ENCODE peak calls at places on chromosomes 3 and 15, in eight cellular contexts. One of them, this sample, is unnamed.

GRCh38 chr3:156174229-156174847 is 54.0 kb downstream of the KCNAB1 start:
- DNase-seq in AG09319: no peak
- DNase-seq in sigmoid colon: no peak
- DNase-seq in GM10248: no peak
- DNase-seq in ascending aorta: no peak
- DNase-seq in AG09309: no peak
- DNase-seq in BE2C: peak
- DNase-seq in endothelial cell: no peak
- DNase-seq in this sample: no peak

GRCh38 chr15:32886441-32886840 is 168.6 kb downstream of the GREM1 start:
- DNase-seq in ascending aorta: no peak
- DNase-seq in GM10248: no peak
- DNase-seq in AG09309: no peak
- DNase-seq in sigmoid colon: no peak
- DNase-seq in BE2C: no peak
- DNase-seq in endothelial cell: no peak
- DNase-seq in AG09319: no peak
- DNase-seq in this sample: no peak

GRCh38 chr15:43370310-43370974 is 401 bp downstream of the ZSCAN29 start:
- DNase-seq in BE2C: peak
- DNase-seq in AG09309: no peak
- DNase-seq in AG09319: no peak
- DNase-seq in sigmoid colon: no peak
- DNase-seq in ascending aorta: no peak
- DNase-seq in GM10248: no peak
- DNase-seq in endothelial cell: peak
- DNase-seq in this sample: no peak

GRCh38 chr3:187368251-187368733 is at the start of gene RTP4:
- DNase-seq in sigmoid colon: no peak
- DNase-seq in AG09319: peak
- DNase-seq in ascending aorta: no peak
- DNase-seq in endothelial cell: no peak
- DNase-seq in AG09309: peak
- DNase-seq in BE2C: no peak
- DNase-seq in GM10248: peak
- DNase-seq in this sample: peak

GRCh38 chr3:159679900-159680299 is 308.7 kb upstream of the IL12A start:
- DNase-seq in AG09319: no peak
- DNase-seq in sigmoid colon: no peak
- DNase-seq in endothelial cell: no peak
- DNase-seq in BE2C: no peak
- DNase-seq in AG09309: no peak
- DNase-seq in ascending aorta: no peak
- DNase-seq in GM10248: no peak
- DNase-seq in this sample: no peak

GRCh38 chr15:65088643-65089021 is 12.1 kb downstream of the KBTBD13 start:
- DNase-seq in AG09319: no peak
- DNase-seq in BE2C: no peak
- DNase-seq in endothelial cell: no peak
- DNase-seq in sigmoid colon: no peak
- DNase-seq in GM10248: no peak
- DNase-seq in ascending aorta: no peak
- DNase-seq in AG09309: no peak
- DNase-seq in this sample: no peak

GRCh38 chr15:89772933-89773583 is 3.1 kb upstream of the MESP2 start:
- DNase-seq in GM10248: no peak
- DNase-seq in BE2C: no peak
- DNase-seq in endothelial cell: no peak
- DNase-seq in ascending aorta: no peak
- DNase-seq in AG09319: no peak
- DNase-seq in AG09309: no peak
- DNase-seq in sigmoid colon: no peak
- DNase-seq in this sample: no peak

GRCh38 chr3:192303235-192303634 is 424.1 kb downstream of the FGF12 start:
- DNase-seq in AG09309: no peak
- DNase-seq in endothelial cell: no peak
- DNase-seq in AG09319: no peak
- DNase-seq in GM10248: no peak
- DNase-seq in sigmoid colon: no peak
- DNase-seq in BE2C: no peak
- DNase-seq in ascending aorta: no peak
- DNase-seq in this sample: no peak

GRCh38 chr15:45205192-45205591 is 17.4 kb upstream of the SHF start:
- DNase-seq in AG09309: peak
- DNase-seq in AG09319: no peak
- DNase-seq in BE2C: peak
- DNase-seq in GM10248: peak
- DNase-seq in ascending aorta: no peak
- DNase-seq in endothelial cell: peak
- DNase-seq in sigmoid colon: no peak
- DNase-seq in this sample: peak

GRCh38 chr15:73870700-73871408 is 2.5 kb upstream of the TBC1D21 start:
- DNase-seq in GM10248: no peak
- DNase-seq in BE2C: no peak
- DNase-seq in endothelial cell: no peak
- DNase-seq in AG09309: no peak
- DNase-seq in ascending aorta: no peak
- DNase-seq in AG09319: no peak
- DNase-seq in sigmoid colon: no peak
- DNase-seq in this sample: no peak

GRCh38 chr3:57145852-57146251 is 19.3 kb downstream of the IL17RD start:
- DNase-seq in AG09319: no peak
- DNase-seq in AG09309: no peak
- DNase-seq in endothelial cell: no peak
- DNase-seq in BE2C: no peak
- DNase-seq in ascending aorta: no peak
- DNase-seq in sigmoid colon: no peak
- DNase-seq in GM10248: no peak
- DNase-seq in this sample: no peak

GRCh38 chr3:196414469-196414868 is 17.8 kb downstream of the UBXN7 start:
- DNase-seq in endothelial cell: no peak
- DNase-seq in GM10248: peak
- DNase-seq in AG09319: no peak
- DNase-seq in AG09309: no peak
- DNase-seq in ascending aorta: no peak
- DNase-seq in BE2C: no peak
- DNase-seq in sigmoid colon: no peak
- DNase-seq in this sample: no peak

GRCh38 chr3:37491343-37491742 is 317.0 kb upstream of the LRRFIP2 start:
- DNase-seq in BE2C: no peak
- DNase-seq in GM10248: no peak
- DNase-seq in endothelial cell: no peak
- DNase-seq in AG09309: no peak
- DNase-seq in sigmoid colon: no peak
- DNase-seq in AG09319: no peak
- DNase-seq in ascending aorta: no peak
- DNase-seq in this sample: no peak

GRCh38 chr3:192121921-192122320 is 605.4 kb downstream of the FGF12 start:
- DNase-seq in GM10248: no peak
- DNase-seq in sigmoid colon: no peak
- DNase-seq in ascending aorta: no peak
- DNase-seq in BE2C: no peak
- DNase-seq in endothelial cell: no peak
- DNase-seq in AG09319: no peak
- DNase-seq in AG09309: no peak
- DNase-seq in this sample: no peak

GRCh38 chr3:59432676-59433075 is 382.9 kb upstream of the CFAP20DC start:
- DNase-seq in AG09309: peak
- DNase-seq in sigmoid colon: no peak
- DNase-seq in GM10248: no peak
- DNase-seq in BE2C: no peak
- DNase-seq in AG09319: no peak
- DNase-seq in endothelial cell: no peak
- DNase-seq in ascending aorta: no peak
- DNase-seq in this sample: no peak

GRCh38 chr3:63192248-63192647 is 85.9 kb upstream of the SYNPR start:
- DNase-seq in BE2C: no peak
- DNase-seq in AG09319: no peak
- DNase-seq in ascending aorta: no peak
- DNase-seq in GM10248: no peak
- DNase-seq in sigmoid colon: no peak
- DNase-seq in endothelial cell: no peak
- DNase-seq in AG09309: no peak
- DNase-seq in this sample: no peak

GRCh38 chr3:187955076-187955952 is 198.6 kb upstream of the LPP start:
- DNase-seq in endothelial cell: no peak
- DNase-seq in AG09319: peak
- DNase-seq in BE2C: no peak
- DNase-seq in AG09309: peak
- DNase-seq in GM10248: no peak
- DNase-seq in sigmoid colon: peak
- DNase-seq in ascending aorta: no peak
- DNase-seq in this sample: no peak

GRCh38 chr3:193190387-193190786 is 50.6 kb upstream of the PLAAT1 start:
- DNase-seq in endothelial cell: peak
- DNase-seq in AG09309: no peak
- DNase-seq in GM10248: peak
- DNase-seq in sigmoid colon: no peak
- DNase-seq in ascending aorta: no peak
- DNase-seq in BE2C: peak
- DNase-seq in AG09319: no peak
- DNase-seq in this sample: peak

GRCh38 chr3:47836986-47837385 is 34.0 kb downstream of the DHX30 start:
- DNase-seq in GM10248: no peak
- DNase-seq in endothelial cell: no peak
- DNase-seq in AG09319: no peak
- DNase-seq in BE2C: no peak
- DNase-seq in AG09309: no peak
- DNase-seq in ascending aorta: no peak
- DNase-seq in sigmoid colon: no peak
- DNase-seq in this sample: no peak
- TF ChIP-seq CTCF in GM10248: no peak
- TF ChIP-seq CTCF in endothelial cell: no peak
- TF ChIP-seq CTCF in AG09319: no peak
- TF ChIP-seq CTCF in BE2C: no peak
- TF ChIP-seq CTCF in AG09309: no peak
- TF ChIP-seq CTCF in ascending aorta: no peak
- TF ChIP-seq CTCF in sigmoid colon: no peak
- TF ChIP-seq CTCF in this sample: no peak

GRCh38 chr3:112643621-112644236 is 2.8 kb upstream of the CCDC80 start:
- DNase-seq in ascending aorta: no peak
- DNase-seq in sigmoid colon: no peak
- DNase-seq in BE2C: no peak
- DNase-seq in endothelial cell: no peak
- DNase-seq in AG09309: no peak
- DNase-seq in AG09319: no peak
- DNase-seq in GM10248: no peak
- DNase-seq in this sample: no peak

GRCh38 chr3:112642912-112643506 is 2.1 kb upstream of the CCDC80 start:
- DNase-seq in GM10248: peak
- DNase-seq in ascending aorta: peak
- DNase-seq in endothelial cell: peak
- DNase-seq in sigmoid colon: peak
- DNase-seq in AG09309: peak
- DNase-seq in AG09319: no peak
- DNase-seq in BE2C: peak
- DNase-seq in this sample: peak

GRCh38 chr3:112647122-112647521 is 6.2 kb upstream of the CCDC80 start:
- DNase-seq in AG09309: peak
- DNase-seq in AG09319: no peak
- DNase-seq in ascending aorta: no peak
- DNase-seq in GM10248: no peak
- DNase-seq in endothelial cell: no peak
- DNase-seq in BE2C: no peak
- DNase-seq in sigmoid colon: no peak
- DNase-seq in this sample: no peak

GRCh38 chr3:112646623-112647022 is 5.7 kb upstream of the CCDC80 start:
- DNase-seq in GM10248: no peak
- DNase-seq in endothelial cell: no peak
- DNase-seq in sigmoid colon: no peak
- DNase-seq in AG09309: no peak
- DNase-seq in AG09319: no peak
- DNase-seq in ascending aorta: no peak
- DNase-seq in BE2C: no peak
- DNase-seq in this sample: no peak

DNA sequence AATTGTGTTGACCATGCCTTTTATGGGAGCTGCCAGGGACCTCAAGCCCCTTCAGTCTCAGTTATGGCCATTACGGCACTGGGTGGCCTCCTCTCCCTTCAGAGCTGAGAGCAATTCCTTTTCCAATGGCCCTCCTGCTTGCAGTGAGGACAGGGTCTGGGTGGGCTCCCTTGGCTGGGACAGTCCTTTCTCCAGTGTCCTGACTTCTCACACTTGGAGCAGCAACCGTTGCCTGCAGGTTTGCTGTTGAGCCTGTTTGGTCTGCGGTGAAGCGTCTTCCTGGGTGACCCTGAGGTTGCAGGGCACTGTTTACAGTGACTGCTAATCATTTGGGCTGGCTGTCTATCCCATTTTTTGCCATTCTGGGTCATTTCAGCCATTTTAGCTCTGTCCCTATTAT is 3.5 kb upstream of the CCDC80 start:
- DNase-seq in GM10248: no peak
- DNase-seq in endothelial cell: no peak
- DNase-seq in sigmoid colon: no peak
- DNase-seq in ascending aorta: no peak
- DNase-seq in AG09309: no peak
- DNase-seq in AG09319: no peak
- DNase-seq in BE2C: no peak
- DNase-seq in this sample: no peak
- TF ChIP-seq CTCF in GM10248: no peak
- TF ChIP-seq CTCF in endothelial cell: no peak
- TF ChIP-seq CTCF in sigmoid colon: no peak
- TF ChIP-seq CTCF in ascending aorta: no peak
- TF ChIP-seq CTCF in AG09309: no peak
- TF ChIP-seq CTCF in AG09319: no peak
- TF ChIP-seq CTCF in BE2C: no peak
- TF ChIP-seq CTCF in this sample: no peak

GRCh38 chr3:5332270-5332956 is 144.9 kb downstream of the EDEM1 start:
- DNase-seq in AG09319: no peak
- DNase-seq in GM10248: no peak
- DNase-seq in endothelial cell: no peak
- DNase-seq in AG09309: no peak
- DNase-seq in ascending aorta: no peak
- DNase-seq in sigmoid colon: no peak
- DNase-seq in BE2C: no peak
- DNase-seq in this sample: no peak

GRCh38 chr3:5331567-5332269 is 144.2 kb downstream of the EDEM1 start:
- DNase-seq in BE2C: no peak
- DNase-seq in endothelial cell: no peak
- DNase-seq in GM10248: no peak
- DNase-seq in AG09319: no peak
- DNase-seq in ascending aorta: no peak
- DNase-seq in sigmoid colon: no peak
- DNase-seq in AG09309: no peak
- DNase-seq in this sample: no peak

GRCh38 chr3:5324780-5325179 is 137.3 kb downstream of the EDEM1 start:
- DNase-seq in GM10248: no peak
- DNase-seq in ascending aorta: no peak
- DNase-seq in endothelial cell: no peak
- DNase-seq in sigmoid colon: no peak
- DNase-seq in AG09319: no peak
- DNase-seq in AG09309: no peak
- DNase-seq in BE2C: no peak
- DNase-seq in this sample: no peak

GRCh38 chr3:5330152-5330810 is 142.8 kb downstream of the EDEM1 start:
- DNase-seq in GM10248: no peak
- DNase-seq in sigmoid colon: no peak
- DNase-seq in BE2C: no peak
- DNase-seq in ascending aorta: no peak
- DNase-seq in AG09319: no peak
- DNase-seq in endothelial cell: no peak
- DNase-seq in AG09309: no peak
- DNase-seq in this sample: no peak
- TF ChIP-seq CTCF in GM10248: no peak
- TF ChIP-seq CTCF in sigmoid colon: no peak
- TF ChIP-seq CTCF in BE2C: no peak
- TF ChIP-seq CTCF in ascending aorta: no peak
- TF ChIP-seq CTCF in AG09319: no peak
- TF ChIP-seq CTCF in endothelial cell: no peak
- TF ChIP-seq CTCF in AG09309: no peak
- TF ChIP-seq CTCF in this sample: no peak

GRCh38 chr3:133573054-133573628 is 345 bp upstream of the CDV3 start:
- DNase-seq in endothelial cell: peak
- DNase-seq in AG09309: peak
- DNase-seq in AG09319: peak
- DNase-seq in ascending aorta: peak
- DNase-seq in sigmoid colon: peak
- DNase-seq in BE2C: peak
- DNase-seq in GM10248: peak
- DNase-seq in this sample: peak
- TF ChIP-seq CTCF in endothelial cell: no peak
- TF ChIP-seq CTCF in AG09309: no peak
- TF ChIP-seq CTCF in AG09319: peak
- TF ChIP-seq CTCF in ascending aorta: no peak
- TF ChIP-seq CTCF in sigmoid colon: no peak
- TF ChIP-seq CTCF in BE2C: peak
- TF ChIP-seq CTCF in GM10248: peak
- TF ChIP-seq CTCF in this sample: no peak